ENCODE peak calls at places on chromosomes 5 and 9, in six cellular contexts. Z, V, K, N, O and U are unnamed samples.

GRCh38 chr9:28155671-28156070 is 582.4 kb upstream of the C9orf72 start:
- DNase-seq in N (no peak), O (no peak), K (no peak), V (no peak), Z (no peak), U (no peak)

GRCh38 chr5:57097526-57097925 is 76.3 kb upstream of the GPBP1 start:
- DNase-seq in Z (no peak), N (no peak), O (no peak), V (no peak), K (no peak), U (no peak)

GRCh38 chr5:114361724-114362196 is at the start of gene KCNN2:
- DNase-seq in V (peak), O (peak), N (peak), K (peak), Z (peak), U (peak)

GRCh38 chr5:168224110-168224509 is 67.3 kb upstream of the WWC1 start:
- DNase-seq in K (no peak), V (no peak), O (no peak), Z (no peak), N (no peak), U (no peak)

GRCh38 chr9:81047280-81047679 is 642.1 kb downstream of the TLE1 start:
- DNase-seq in N (no peak), K (no peak), O (no peak), V (no peak), Z (no peak), U (no peak)

GRCh38 chr9:96253059-96253696 is 48.8 kb downstream of the HSD17B3 start:
- DNase-seq in Z (no peak), V (no peak), O (no peak), K (no peak), N (no peak), U (no peak)

GRCh38 chr5:172881691-172882370 is 47.8 kb downstream of the ERGIC1 start:
- DNase-seq in N (peak), O (no peak), V (no peak), Z (no peak), K (no peak), U (peak)

GRCh38 chr9:114694146-114694545 is 12.2 kb upstream of the TEX48 start:
- DNase-seq in K (no peak), V (no peak), Z (no peak), O (no peak), N (no peak), U (no peak)

GRCh38 chr9:27157086-27157485 is 48.1 kb downstream of the TEK start:
- DNase-seq in O (no peak), N (no peak), V (no peak), Z (no peak), K (no peak), U (no peak)

GRCh38 chr5:170219615-170220014 is 13.2 kb upstream of the C5orf58 start:
- DNase-seq in V (no peak), N (no peak), K (no peak), Z (no peak), O (no peak), U (no peak)

GRCh38 chr9:136169495-136169894 is 35.4 kb downstream of the LHX3 start:
- DNase-seq in K (no peak), O (no peak), N (no peak), V (no peak), Z (no peak), U (no peak)

GRCh38 chr5:175590471-175590881 is 67.4 kb upstream of the HRH2 start:
- DNase-seq in N (no peak), K (no peak), O (no peak), Z (no peak), V (no peak), U (no peak)

GRCh38 chr5:171957591-171958251 is 48.7 kb downstream of the FBXW11 start:
- DNase-seq in K (no peak), V (no peak), O (no peak), Z (no peak), N (no peak), U (no peak)

GRCh38 chr5:134526483-134527155 is 1.1 kb downstream of the JADE2 start:
- DNase-seq in K (peak), V (no peak), O (peak), N (peak), Z (peak), U (peak)

GRCh38 chr5:31702709-31703108 is 63.8 kb downstream of the PDZD2 start:
- DNase-seq in K (no peak), Z (no peak), O (no peak), N (no peak), V (no peak), U (no peak)

GRCh38 chr5:178346607-178347334 is 114.2 kb upstream of the PHYKPL start:
- DNase-seq in N (no peak), Z (no peak), K (no peak), V (no peak), O (no peak), U (no peak)

GRCh38 chr5:3186711-3187450 is 408.8 kb upstream of the IRX1 start:
- DNase-seq in O (no peak), N (no peak), V (no peak), K (no peak), Z (no peak), U (no peak)

GRCh38 chr5:133245191-133246052 is 193.6 kb downstream of the HSPA4 start:
- DNase-seq in Z (no peak), N (no peak), O (no peak), K (no peak), V (peak), U (no peak)

GRCh38 chr9:14221558-14221957 is 92.4 kb downstream of the NFIB start:
- DNase-seq in V (no peak), O (no peak), Z (peak), K (no peak), N (no peak), U (no peak)

GRCh38 chr9:84699897-84700395 is 30.4 kb downstream of the NTRK2 start:
- DNase-seq in N (no peak), O (no peak), V (no peak), K (no peak), Z (no peak), U (no peak)

GRCh38 chr5:75922480-75922879 is 160.7 kb upstream of the SV2C start:
- DNase-seq in Z (no peak), V (no peak), O (no peak), N (no peak), K (no peak), U (no peak)

GRCh38 chr9:129486496-129487306 is 134.2 kb downstream of the C9orf50 start:
- DNase-seq in N (no peak), O (peak), V (no peak), K (peak), Z (peak), U (no peak)

GRCh38 chr9:94017939-94018531 is 62.9 kb upstream of the BARX1 start:
- DNase-seq in V (no peak), Z (no peak), K (no peak), N (no peak), O (no peak), U (no peak)

GRCh38 chr5:1522601-1523479 is 920 bp downstream of the LPCAT1 start:
- DNase-seq in N (no peak), Z (peak), K (peak), O (no peak), V (no peak), U (no peak)